ENCODE peak calls at places on chromosomes 3 and 15, in ten cellular contexts. F is sigmoid colon; K is SK-N-SH; N is WERI-Rb-1; J is foreskin fibroblast; Y is heart left ventricle; V is AG09309; S is breast epithelium; B is CD4-positive, alpha-beta T cell; L is upper lobe of left lung. I is an unnamed sample.

GRCh38 chr15:37090543-37091175 is 9.7 kb downstream of the MEIS2 start:
- DNase-seq in F (no peak), K (no peak), N (no peak), J (no peak), Y (no peak), V (no peak), S (no peak), B (no peak), L (no peak), I (no peak)

GRCh38 chr3:113284453-113285050 is 73.2 kb downstream of the BOC start:
- DNase-seq in F (no peak), K (no peak), N (no peak), J (no peak), Y (no peak), V (no peak), S (no peak), B (no peak), L (peak; percentile 50), I (no peak)

GRCh38 chr3:37531071-37531720 is 330.5 kb upstream of the CTDSPL start:
- DNase-seq in F (no peak), K (no peak), N (no peak), J (no peak), Y (no peak), V (no peak), S (no peak), B (no peak), L (no peak), I (no peak)

GRCh38 chr3:152402698-152403456 is 134.1 kb downstream of the MBNL1 start:
- DNase-seq in F (no peak), K (no peak), N (no peak), J (no peak), Y (no peak), V (no peak), S (no peak), B (no peak), L (no peak), I (no peak)

GRCh38 chr3:85004147-85004546 is 45.4 kb downstream of the CADM2 start:
- DNase-seq in F (no peak), K (no peak), N (no peak), J (no peak), Y (no peak), V (no peak), S (no peak), B (no peak), L (no peak), I (no peak)

GRCh38 chr3:101890716-101891115 is 41.4 kb downstream of the NFKBIZ start:
- DNase-seq in F (no peak), K (no peak), N (no peak), J (peak; percentile 73), Y (no peak), V (no peak), S (no peak), B (no peak), L (no peak), I (no peak)

GRCh38 chr3:115396801-115397200 is 226.5 kb upstream of the GAP43 start:
- DNase-seq in F (no peak), K (no peak), N (no peak), J (no peak), Y (no peak), V (no peak), S (no peak), B (no peak), L (no peak), I (no peak)

GRCh38 chr15:84973492-84974460 is 7.9 kb upstream of the PDE8A start:
- DNase-seq in F (no peak), K (no peak), N (no peak), J (no peak), Y (no peak), V (no peak), S (no peak), B (no peak), L (no peak), I (no peak)

GRCh38 chr3:150497956-150498355 is 48.3 kb downstream of the SERP1 start:
- DNase-seq in F (no peak), K (no peak), N (no peak), J (peak; percentile 31), Y (no peak), V (peak; percentile 11), S (no peak), B (no peak), L (no peak), I (no peak)

GRCh38 chr3:15273214-15273613 is 59.2 kb downstream of the SH3BP5 start:
- DNase-seq in F (peak; percentile 56), K (no peak), N (no peak), J (no peak), Y (no peak), V (no peak), S (no peak), B (no peak), L (no peak), I (no peak)
- TF ChIP-seq CTCF in F (no peak), K (no peak), N (no peak), J (no peak), Y (no peak), V (no peak), S (no peak), B (no peak), L (no peak), I (no peak)

GRCh38 chr3:69385033-69385722 is 710 bp downstream of the FRMD4B start:
- DNase-seq in F (no peak), K (no peak), N (no peak), J (no peak), Y (no peak), V (no peak), S (no peak), B (no peak), L (no peak), I (no peak)

GRCh38 chr3:69385723-69386483 is at the start of gene FRMD4B:
- DNase-seq in F (peak; percentile 84), K (peak; percentile 87), N (peak; percentile 68), J (no peak), Y (peak; percentile 91), V (no peak), S (peak; percentile 73), B (no peak), L (peak; percentile 95), I (peak; percentile 86)

GRCh38 chr3:69388241-69388640 is 2.4 kb upstream of the FRMD4B start:
- DNase-seq in F (no peak), K (no peak), N (no peak), J (no peak), Y (no peak), V (no peak), S (no peak), B (no peak), L (no peak), I (no peak)

GRCh38 chr3:69384379-69384778 is 1.5 kb downstream of the FRMD4B start:
- DNase-seq in F (no peak), K (no peak), N (no peak), J (no peak), Y (no peak), V (no peak), S (no peak), B (no peak), L (no peak), I (no peak)

DNA sequence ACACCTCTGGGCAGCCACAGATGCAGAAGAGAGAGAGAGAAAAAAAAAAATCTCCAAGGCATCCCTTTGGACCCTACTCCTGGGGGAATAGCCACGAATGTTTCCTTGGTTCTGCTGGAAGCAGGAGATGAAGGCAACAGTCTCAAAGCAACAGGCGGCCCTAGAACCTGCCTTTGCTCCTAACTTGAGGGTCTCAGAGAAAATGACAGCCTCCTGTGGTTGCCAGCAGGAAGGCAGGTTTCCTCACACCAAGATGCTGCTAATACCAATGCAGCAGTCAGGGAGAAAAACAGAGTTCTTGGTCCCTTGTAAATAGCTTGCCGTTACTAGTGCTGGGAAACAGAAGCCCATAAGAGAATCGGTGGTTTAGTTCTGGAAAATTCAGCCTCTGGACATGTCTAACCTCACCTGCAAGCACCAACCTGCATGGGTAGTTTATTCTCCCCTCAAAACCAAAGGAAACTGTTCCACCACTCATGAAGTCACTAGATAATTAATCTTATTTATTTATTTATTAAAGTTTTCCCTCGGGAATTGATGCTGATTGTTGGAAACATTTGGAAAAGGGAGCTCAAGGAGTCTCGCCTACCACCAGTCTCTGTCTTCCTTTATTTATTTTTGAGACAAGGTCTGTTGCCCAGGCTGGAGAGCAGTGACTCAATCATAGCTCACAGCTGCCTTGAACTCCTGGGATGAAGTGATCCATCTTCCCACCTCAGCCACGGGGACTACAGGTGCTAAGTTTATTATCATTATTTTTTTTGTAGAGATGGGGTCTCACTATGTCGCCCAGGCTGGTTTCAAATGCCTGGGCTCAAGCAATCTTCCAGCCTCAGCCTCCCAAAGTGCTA is 872 bp upstream of the FRMD4B start:
- DNase-seq in F (no peak), K (no peak), N (no peak), J (no peak), Y (no peak), V (no peak), S (no peak), B (no peak), L (no peak), I (no peak)
- TF ChIP-seq CTCF in F (no peak), K (peak; percentile 6), N (no peak), J (no peak), Y (no peak), V (no peak), S (no peak), B (no peak), L (no peak), I (no peak)

GRCh38 chr15:100333236-100333635 is 8.5 kb downstream of the ADAMTS17 start:
- DNase-seq in F (no peak), K (no peak), N (no peak), J (no peak), Y (no peak), V (no peak), S (no peak), B (no peak), L (no peak), I (peak; percentile 64)
- TF ChIP-seq CTCF in F (no peak), K (no peak), N (no peak), J (no peak), Y (no peak), V (no peak), S (no peak), B (no peak), L (no peak), I (no peak)

GRCh38 chr15:43102181-43102580 is 3.7 kb downstream of the UBR1 start:
- DNase-seq in F (no peak), K (no peak), N (no peak), J (no peak), Y (no peak), V (no peak), S (no peak), B (no peak), L (no peak), I (no peak)
- TF ChIP-seq CTCF in F (no peak), K (no peak), N (no peak), J (no peak), Y (no peak), V (no peak), S (no peak), B (no peak), L (no peak), I (no peak)